ENCODE peak calls at places on chromosomes 1 and 21, in ten cellular contexts. Z is activated CD4-positive, CD25-positive, alpha-beta regulatory T cell; A is NCI-H510A treated with DMSO at 0.1 percent for 48 hours; N is omental fat pad; C is AG04450; H is colonic mucosa; Y is NCI-H226; I is left ventricle myocardium inferior; B is GM23248; T is activated CD8-positive, alpha-beta memory T cell treated with anti-CD3 and anti-CD28 coated beads for 24 hours. E is an unnamed sample.

GRCh38 chr1:155038602-155039307 is 5.1 kb downstream of the DCST1 start:
- DNase-seq in I (no peak), N (no peak), Z (no peak), B (peak; percentile 87), T (no peak), A (peak; percentile 12), C (no peak), Y (peak; percentile 65), H (peak; percentile 81), E (no peak)

GRCh38 chr1:47894718-47895393 is 102.3 kb downstream of the TRABD2B start:
- DNase-seq in C (no peak), N (no peak), Z (no peak), A (no peak), T (no peak), H (peak; percentile 38), Y (peak; percentile 24), B (peak; percentile 80), I (no peak), E (no peak)

GRCh38 chr1:2145946-2146835 is 48.4 kb downstream of the FAAP20 start:
- DNase-seq in N (no peak), Z (no peak), H (no peak), C (no peak), A (no peak), T (peak; percentile 67), I (peak; percentile 12), Y (no peak), B (no peak), E (no peak)

GRCh38 chr1:202812176-202813026 is 1.6 kb downstream of the PCAT6 start:
- DNase-seq in B (peak; percentile 7), A (no peak), H (peak; percentile 69), Y (peak; percentile 26), Z (no peak), C (no peak), N (no peak), I (no peak), T (no peak), E (no peak)

GRCh38 chr1:43885311-43885801 is 48.2 kb upstream of the ARTN start:
- DNase-seq in B (no peak), H (peak; percentile 75), I (no peak), C (no peak), N (no peak), T (no peak), A (peak; percentile 96), Z (no peak), Y (no peak), E (no peak)

GRCh38 chr1:230584660-230585059 is 57.6 kb upstream of the COG2 start:
- DNase-seq in Z (no peak), Y (no peak), C (no peak), A (no peak), N (no peak), B (no peak), H (no peak), T (no peak), I (no peak), E (no peak)

GRCh38 chr1:93681095-93681548 is 515 bp downstream of the BCAR3 start:
- DNase-seq in H (no peak), N (no peak), A (no peak), Y (no peak), T (no peak), B (no peak), Z (no peak), I (no peak), C (no peak), E (no peak)

GRCh38 chr21:14712121-14712520 is 166.0 kb upstream of the SAMSN1 start:
- DNase-seq in A (no peak), N (no peak), T (no peak), Y (peak; percentile 39), B (no peak), Z (no peak), C (no peak), I (no peak), H (no peak), E (no peak)

GRCh38 chr1:205048382-205048781 is 5.4 kb downstream of the CNTN2 start:
- DNase-seq in A (no peak), Z (no peak), Y (no peak), T (no peak), N (no peak), B (no peak), C (no peak), I (no peak), H (no peak), E (peak; percentile 92)

GRCh38 chr1:38197566-38197965 is 151.0 kb upstream of the POU3F1 start:
- DNase-seq in Y (no peak), N (no peak), Z (no peak), A (no peak), H (no peak), I (no peak), T (no peak), C (no peak), B (no peak), E (no peak)

GRCh38 chr1:192485692-192486436 is 89.7 kb upstream of the RGS1 start:
- DNase-seq in C (peak; percentile 98), B (peak; percentile 94), H (peak; percentile 44), T (no peak), Y (peak; percentile 87), N (peak; percentile 64), Z (no peak), I (peak; percentile 36), A (no peak), E (no peak)

GRCh38 chr1:47981664-47982350 is 15.4 kb downstream of the TRABD2B start:
- DNase-seq in B (no peak), N (no peak), T (no peak), H (no peak), C (no peak), A (no peak), Y (no peak), Z (no peak), I (no peak), E (no peak)

GRCh38 chr1:43315963-43316737 is 15.4 kb downstream of the TIE1 start:
- DNase-seq in I (no peak), Z (no peak), N (no peak), Y (no peak), A (no peak), B (peak; percentile 24), T (no peak), C (no peak), H (no peak), E (no peak)

GRCh38 chr1:86499987-86500593 is 31.4 kb downstream of the CLCA1 start:
- DNase-seq in Z (no peak), Y (no peak), B (peak; percentile 90), N (no peak), A (peak; percentile 44), T (no peak), C (no peak), I (no peak), H (no peak), E (no peak)

GRCh38 chr1:47257224-47257623 is 25.2 kb upstream of the TAL1 start:
- DNase-seq in H (no peak), Z (no peak), A (no peak), I (no peak), Y (no peak), N (no peak), T (no peak), B (no peak), C (no peak), E (no peak)

GRCh38 chr1:3547055-3548005 is 64.0 kb downstream of the MEGF6 start:
- DNase-seq in H (no peak), Y (no peak), T (no peak), B (no peak), C (no peak), N (no peak), I (no peak), Z (no peak), A (peak; percentile 17), E (no peak)

GRCh38 chr1:13700521-13701273 is 709 bp downstream of the PRDM2 start:
- DNase-seq in Z (peak; percentile 39), Y (no peak), B (peak; percentile 63), N (no peak), H (peak; percentile 46), I (peak; percentile 41), A (no peak), C (no peak), T (no peak), E (peak; percentile 57)

GRCh38 chr1:114764689-114765088 is 6.9 kb upstream of the CSDE1 start:
- DNase-seq in A (no peak), I (no peak), Y (no peak), Z (no peak), C (no peak), N (no peak), B (peak; percentile 7), T (no peak), H (no peak), E (no peak)

GRCh38 chr1:6077919-6078318 is 32.2 kb downstream of the KCNAB2 start:
- DNase-seq in B (no peak), H (no peak), N (no peak), A (no peak), T (no peak), I (no peak), Z (no peak), Y (no peak), C (no peak), E (no peak)

GRCh38 chr1:190296453-190296852 is 181.2 kb downstream of the BRINP3 start:
- DNase-seq in C (no peak), N (no peak), H (no peak), Z (no peak), I (no peak), T (no peak), Y (no peak), B (no peak), A (no peak), E (no peak)

GRCh38 chr1:59917026-59917784 is 9.4 kb downstream of the CYP2J2 start:
- DNase-seq in C (no peak), Z (no peak), B (no peak), T (no peak), Y (no peak), H (no peak), N (no peak), I (no peak), A (no peak), E (peak; percentile 75)

GRCh38 chr1:28553229-28553930 is 495 bp downstream of the TRNAU1AP start:
- DNase-seq in N (peak; percentile 25), A (peak; percentile 17), T (no peak), Y (peak; percentile 2), H (peak; percentile 49), I (peak; percentile 26), Z (no peak), C (no peak), B (peak; percentile 66), E (no peak)

GRCh38 chr1:2968471-2968881 is 52.8 kb upstream of the ACTRT2 start:
- DNase-seq in A (no peak), T (no peak), C (no peak), I (no peak), Z (no peak), Y (no peak), N (no peak), B (no peak), H (no peak), E (peak; percentile 88)

GRCh38 chr1:16971330-16972209 is 8.8 kb downstream of the MFAP2 start:
- DNase-seq in Y (no peak), Z (no peak), T (no peak), C (no peak), H (no peak), I (no peak), A (peak; percentile 36), B (peak; percentile 75), N (no peak), E (no peak)

GRCh38 chr1:6041432-6042062 is 4.1 kb upstream of the KCNAB2 start:
- DNase-seq in C (no peak), H (peak; percentile 37), A (peak; percentile 52), Y (no peak), N (no peak), B (peak; percentile 65), I (no peak), Z (no peak), T (no peak), E (peak; percentile 23)

GRCh38 chr1:3922201-3922725 is 22.2 kb upstream of the C1orf174 start:
- DNase-seq in H (no peak), Z (no peak), Y (peak; percentile 65), N (no peak), T (no peak), B (no peak), I (no peak), A (peak; percentile 84), C (no peak), E (no peak)

GRCh38 chr1:246002725-246003441 is 504.2 kb downstream of the SMYD3 start:
- DNase-seq in C (peak; percentile 74), T (peak; percentile 92), I (peak; percentile 85), H (peak; percentile 89), B (peak; percentile 89), A (peak; percentile 69), Z (peak; percentile 59), Y (peak; percentile 53), N (peak; percentile 98), E (peak; percentile 74)